ENCODE peak calls at places on chromosomes 16 and 17, in eight cellular contexts. W, Z, I, S, M, X, P and F are unnamed samples.

GRCh38 chr16:27401768-27402568 is at the start of gene IL21R:
- DNase-seq in W (peak; percentile 89), Z (peak; percentile 87), I (peak; percentile 50), S (peak; percentile 88), M (peak; percentile 86), X (peak; percentile 94), P (peak; percentile 84), F (no peak)

GRCh38 chr17:49565948-49566491 is 9.7 kb upstream of the NXPH3 start:
- DNase-seq in W (no peak), Z (no peak), I (peak; percentile 87), S (no peak), M (no peak), X (peak; percentile 84), P (peak; percentile 83), F (no peak)

GRCh38 chr16:50300942-50301625 is 34.7 kb downstream of the ADCY7 start:
- DNase-seq in W (no peak), Z (no peak), I (no peak), S (no peak), M (no peak), X (peak; percentile 61), P (peak; percentile 32), F (no peak)

GRCh38 chr17:35315283-35315682 is 58.1 kb downstream of the SLFN11 start:
- DNase-seq in W (no peak), Z (no peak), I (no peak), S (no peak), M (no peak), X (no peak), P (no peak), F (no peak)

GRCh38 chr16:27402964-27403600 is 1.1 kb downstream of the IL21R start:
- DNase-seq in W (peak; percentile 39), Z (peak; percentile 85), I (no peak), S (no peak), M (no peak), X (no peak), P (no peak), F (no peak)

GRCh38 chr16:29790949-29791844 is 646 bp downstream of the KIF22 start:
- DNase-seq in W (no peak), Z (peak; percentile 32), I (no peak), S (no peak), M (no peak), X (no peak), P (no peak), F (no peak)

GRCh38 chr17:44782349-44782850 is 23.6 kb downstream of the ADAM11 start:
- DNase-seq in W (no peak), Z (no peak), I (no peak), S (no peak), M (no peak), X (peak; percentile 12), P (no peak), F (no peak)

GRCh38 chr17:82815354-82815753 is 24.5 kb downstream of the ZNF750 start:
- DNase-seq in W (no peak), Z (no peak), I (no peak), S (no peak), M (no peak), X (peak; percentile 41), P (no peak), F (no peak)

GRCh38 chr17:6597727-6598126 is 41.4 kb upstream of the PITPNM3 start:
- DNase-seq in W (no peak), Z (no peak), I (no peak), S (no peak), M (no peak), X (no peak), P (no peak), F (no peak)

GRCh38 chr17:61822326-61823285 is 40.7 kb downstream of the BRIP1 start:
- DNase-seq in W (no peak), Z (no peak), I (no peak), S (no peak), M (no peak), X (no peak), P (no peak), F (no peak)

GRCh38 chr17:16250635-16251034 is 33.6 kb downstream of the PIGL start:
- DNase-seq in W (no peak), Z (no peak), I (no peak), S (no peak), M (no peak), X (no peak), P (no peak), F (no peak)

GRCh38 chr17:62219500-62219899 is 154.4 kb upstream of the MED13 start:
- DNase-seq in W (no peak), Z (no peak), I (no peak), S (no peak), M (no peak), X (no peak), P (no peak), F (no peak)

DNA sequence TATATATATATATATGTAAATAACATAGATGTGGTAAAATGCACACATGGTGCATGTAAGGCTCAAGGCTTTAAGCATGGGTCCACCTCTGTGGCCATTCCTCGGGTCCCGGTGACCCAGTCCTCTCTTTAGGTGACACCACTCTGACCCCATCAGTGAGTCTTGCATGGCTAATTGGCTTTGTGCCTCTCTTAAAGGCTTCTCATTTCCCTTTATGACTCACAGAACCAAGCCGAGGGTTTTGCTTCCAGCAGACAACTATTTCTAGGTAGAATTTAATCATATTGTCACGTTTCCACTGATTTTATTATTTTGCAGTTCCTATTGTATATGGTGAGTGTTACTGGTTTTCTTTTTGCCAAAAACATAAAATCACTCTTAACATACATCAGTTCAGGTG is 59.7 kb downstream of the PLCG2 start:
- DNase-seq in W (no peak), Z (peak; percentile 63), I (no peak), S (no peak), M (no peak), X (no peak), P (no peak), F (no peak)
- H3K4me1 ChIP-seq in W (no peaks in the 10 kb centered on the region), Z (peaks cover 100% of the 10 kb centered on the region), I (peaks cover 9% of the 10 kb centered on the region), S (no peaks in the 10 kb centered on the region), M (no peaks in the 10 kb centered on the region), X (no peaks in the 10 kb centered on the region), P (peaks cover 33% of the 10 kb centered on the region), F (no peaks in the 10 kb centered on the region)

GRCh38 chr16:57530104-57530522 is 6.3 kb downstream of the CCDC102A start:
- DNase-seq in W (peak; percentile 44), Z (peak; percentile 53), I (no peak), S (peak; percentile 60), M (peak; percentile 56), X (no peak), P (peak; percentile 40), F (no peak)
- H3K4me3 ChIP-seq in W (peak overlapping the region; percentile 14), Z (peak overlapping the region; percentile 2), I (no peak overlapping the region), S (peak overlapping the region; percentile 58), M (peak overlapping the region; percentile 56), X (no peak overlapping the region), P (no peak overlapping the region), F (no peak overlapping the region)

DNA sequence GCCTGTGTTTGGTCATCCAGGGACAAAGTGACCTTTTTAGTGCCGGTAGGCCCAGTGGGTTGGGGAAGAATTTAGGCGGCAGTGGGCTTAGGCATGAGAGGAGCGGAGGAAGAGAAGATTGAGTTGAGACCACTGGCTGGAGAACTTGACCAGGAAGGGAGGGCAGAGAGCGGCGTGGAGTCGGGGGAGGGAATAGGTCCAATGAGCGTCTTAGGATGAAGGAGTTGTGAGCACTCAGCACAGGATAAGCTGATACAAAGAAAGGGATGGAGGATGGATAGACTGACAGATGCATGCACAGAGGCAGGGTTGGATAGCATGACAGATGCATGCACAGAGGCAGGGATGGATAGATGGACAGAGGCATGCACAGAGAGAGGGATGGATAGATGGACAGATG is 8.0 kb downstream of the IL32 start:
- DNase-seq in W (no peak), Z (no peak), I (no peak), S (no peak), M (no peak), X (peak; percentile 14), P (no peak), F (no peak)
- H3K4me1 ChIP-seq in W (peaks cover 88% of the 10 kb centered on the region), Z (peaks cover 22% of the 10 kb centered on the region), I (peaks cover 20% of the 10 kb centered on the region), S (peaks cover 93% of the 10 kb centered on the region), M (peaks cover 93% of the 10 kb centered on the region), X (no peaks in the 10 kb centered on the region), P (peaks cover 30% of the 10 kb centered on the region), F (peaks cover 20% of the 10 kb centered on the region)

GRCh38 chr17:78380370-78380769 is 1.9 kb downstream of the PGS1 start:
- DNase-seq in W (no peak), Z (no peak), I (no peak), S (peak; percentile 6), M (no peak), X (no peak), P (no peak), F (no peak)
- H3K4me3 ChIP-seq in W (no peak overlapping the region), Z (no peak overlapping the region), I (no peak overlapping the region), S (peak overlapping the region; percentile 40), M (no peak overlapping the region), X (no peak overlapping the region), P (peak overlapping the region; percentile 97), F (no peak overlapping the region)

GRCh38 chr17:3801043-3801746 is at the start of gene ITGAE:
- DNase-seq in W (no peak), Z (no peak), I (no peak), S (no peak), M (no peak), X (no peak), P (no peak), F (no peak)

GRCh38 chr17:3804503-3804931 is 3.5 kb upstream of the ITGAE start:
- DNase-seq in W (no peak), Z (peak; percentile 57), I (no peak), S (no peak), M (no peak), X (no peak), P (no peak), F (no peak)

GRCh38 chr17:3802461-3803307 is 1.7 kb upstream of the ITGAE start:
- DNase-seq in W (no peak), Z (no peak), I (no peak), S (no peak), M (no peak), X (no peak), P (no peak), F (no peak)

GRCh38 chr17:3801792-3802191 is 804 bp upstream of the ITGAE start:
- DNase-seq in W (no peak), Z (no peak), I (no peak), S (no peak), M (no peak), X (no peak), P (no peak), F (no peak)

GRCh38 chr17:3803308-3803640 is 2.3 kb upstream of the ITGAE start:
- DNase-seq in W (no peak), Z (no peak), I (no peak), S (no peak), M (no peak), X (no peak), P (no peak), F (no peak)
- H3K4me1 ChIP-seq in W (no peaks in the 10 kb centered on the region), Z (peaks cover 18% of the 10 kb centered on the region), I (peaks cover 38% of the 10 kb centered on the region), S (no peaks in the 10 kb centered on the region), M (no peaks in the 10 kb centered on the region), X (no peaks in the 10 kb centered on the region), P (peaks cover 59% of the 10 kb centered on the region), F (peaks cover 18% of the 10 kb centered on the region)

DNA sequence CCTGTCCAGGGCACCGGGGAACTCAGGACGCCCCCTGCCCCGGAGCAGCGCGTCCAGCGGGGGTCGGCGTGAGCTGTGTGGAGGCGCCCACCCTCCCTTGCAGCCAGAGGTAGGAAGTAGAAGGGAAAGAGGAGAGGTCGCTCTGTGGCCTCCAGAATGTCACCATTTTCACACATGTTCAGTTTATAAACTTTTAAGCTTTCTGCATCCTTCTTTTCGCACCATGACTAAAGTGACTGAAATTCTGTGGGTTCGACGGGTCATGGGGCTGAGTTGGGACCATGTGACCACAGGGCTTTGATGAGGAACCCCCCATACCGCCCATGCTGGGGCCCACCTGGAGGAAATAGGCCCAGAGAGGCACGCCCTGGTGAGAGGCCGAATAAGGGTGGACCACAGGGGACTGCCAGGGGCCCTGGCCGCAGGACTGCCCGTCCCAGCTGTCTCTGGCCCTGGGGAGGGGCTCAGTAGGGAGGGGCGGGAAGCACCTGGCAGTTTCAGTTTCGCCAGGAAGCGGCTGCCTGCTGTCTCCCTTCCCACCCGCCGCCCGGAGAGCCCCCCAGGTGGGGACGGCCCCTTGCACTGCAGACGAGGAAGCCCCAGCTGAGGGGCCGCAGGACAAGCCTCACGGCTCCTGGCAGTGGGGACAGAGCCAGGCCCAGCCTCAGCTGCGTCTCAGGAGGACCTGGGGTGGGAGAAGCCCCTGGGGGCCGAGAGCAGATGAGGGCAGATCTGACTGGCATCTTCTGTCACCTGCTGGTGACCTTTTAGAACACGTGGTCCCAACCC is 9.0 kb downstream of the CBFA2T3 start:
- DNase-seq in W (no peak), Z (peak; percentile 94), I (no peak), S (no peak), M (no peak), X (peak; percentile 30), P (no peak), F (peak; percentile 28)
- H3K4me3 ChIP-seq in W (peak overlapping the region; percentile 55), Z (peak overlapping the region; percentile 60), I (peak overlapping the region; percentile 4), S (peak overlapping the region; percentile 31), M (peak overlapping the region; percentile 41), X (no peak overlapping the region), P (no peak overlapping the region), F (no peak overlapping the region)